ENCODE peak calls at places on chromosome 18, in six cellular contexts. I is H4; L is T follicular helper cell; E is stimulated activated CD4-positive, alpha-beta T cell treated with anti-CD3 and anti-CD28 coated beads, Interleukin-15, amount 100 ng/mL, for 1 hour; P is activated gamma-delta T cell treated with Interleukin-2 at 50 U/mL for 16 hours; A is fibroblast of the aortic adventitia. O is an unnamed sample.

GRCh38 chr18:666177-666576 is 8.7 kb downstream of the TYMS start:
- DNase-seq in I (no peak), L (no peak), E (no peak), P (no peak), A (no peak), O (no peak)

GRCh38 chr18:785242-785641 is 26.8 kb downstream of the YES1 start:
- DNase-seq in I (no peak), L (no peak), E (no peak), P (no peak), A (no peak), O (no peak)

GRCh38 chr18:45168883-45169585 is 446.2 kb upstream of the SLC14A2 start:
- DNase-seq in I (peak), L (no peak), E (no peak), P (no peak), A (peak), O (no peak)

GRCh38 chr18:47606526-47606925 is 323.9 kb downstream of the SMAD2 start:
- DNase-seq in I (no peak), L (no peak), E (no peak), P (no peak), A (no peak), O (no peak)

GRCh38 chr18:72847134-72847533 is 20.7 kb downstream of the NETO1 start:
- DNase-seq in I (no peak), L (no peak), E (no peak), P (no peak), A (no peak), O (no peak)

GRCh38 chr18:3044931-3045698 is 32.2 kb upstream of the LPIN2 start:
- DNase-seq in I (no peak), L (no peak), E (no peak), P (no peak), A (no peak), O (no peak)

GRCh38 chr18:45321520-45321919 is 293.8 kb upstream of the SLC14A2 start:
- DNase-seq in I (no peak), L (no peak), E (no peak), P (no peak), A (no peak), O (no peak)

GRCh38 chr18:68152770-68153169 is 562.1 kb downstream of the TMX3 start:
- DNase-seq in I (no peak), L (no peak), E (no peak), P (no peak), A (no peak), O (no peak)

GRCh38 chr18:10032331-10032979 is 118.6 kb downstream of the VAPA start:
- DNase-seq in I (no peak), L (no peak), E (no peak), P (peak), A (no peak), O (no peak)

GRCh38 chr18:66825347-66825746 is 221.5 kb upstream of the CDH19 start:
- DNase-seq in I (no peak), L (no peak), E (no peak), P (no peak), A (no peak), O (no peak)

GRCh38 chr18:37252854-37253396 is 312.7 kb downstream of the CELF4 start:
- DNase-seq in I (no peak), L (no peak), E (no peak), P (no peak), A (no peak), O (no peak)

GRCh38 chr18:59096098-59096779 is 43.4 kb upstream of the SEC11C start:
- DNase-seq in I (no peak), L (no peak), E (no peak), P (no peak), A (no peak), O (no peak)

GRCh38 chr18:55323051-55323994 is 264.7 kb downstream of the TCF4 start:
- DNase-seq in I (no peak), L (no peak), E (no peak), P (no peak), A (peak), O (no peak)

GRCh38 chr18:62690416-62690815 is 24.9 kb upstream of the PHLPP1 start:
- DNase-seq in I (no peak), L (no peak), E (no peak), P (no peak), A (no peak), O (no peak)

GRCh38 chr18:58567453-58568196 is 61.3 kb downstream of the ALPK2 start:
- DNase-seq in I (peak), L (no peak), E (no peak), P (no peak), A (peak), O (no peak)

GRCh38 chr18:32219431-32219830 is 29.6 kb downstream of the MEP1B start:
- DNase-seq in I (no peak), L (no peak), E (no peak), P (no peak), A (no peak), O (no peak)

GRCh38 chr18:75221902-75222301 is 11.3 kb downstream of the TSHZ1 start:
- DNase-seq in I (no peak), L (no peak), E (no peak), P (no peak), A (no peak), O (no peak)

GRCh38 chr18:25140962-25141308 is 211.0 kb downstream of the ZNF521 start:
- DNase-seq in I (no peak), L (no peak), E (no peak), P (no peak), A (no peak), O (no peak)

GRCh38 chr18:78242796-78243195 is 736.8 kb upstream of the SALL3 start:
- DNase-seq in I (no peak), L (no peak), E (no peak), P (no peak), A (no peak), O (no peak)

GRCh38 chr18:42736074-42736473 is 379.4 kb downstream of the RIT2 start:
- DNase-seq in I (no peak), L (no peak), E (no peak), P (no peak), A (no peak), O (no peak)

GRCh38 chr18:48683661-48684060 is 144.8 kb downstream of the CTIF start:
- DNase-seq in I (no peak), L (no peak), E (no peak), P (no peak), A (no peak), O (no peak)

GRCh38 chr18:48640566-48641270 is 101.9 kb downstream of the CTIF start:
- DNase-seq in I (no peak), L (no peak), E (no peak), P (no peak), A (no peak), O (no peak)

GRCh38 chr18:57768557-57769326 is 34.4 kb downstream of the ATP8B1 start:
- DNase-seq in I (no peak), L (no peak), E (no peak), P (no peak), A (peak), O (no peak)

GRCh38 chr18:50986360-50987087 is 18.7 kb downstream of the ELAC1 start:
- DNase-seq in I (no peak), L (no peak), E (no peak), P (no peak), A (peak), O (no peak)

GRCh38 chr18:12035481-12035880 is 54.2 kb downstream of the IMPA2 start:
- DNase-seq in I (no peak), L (no peak), E (no peak), P (no peak), A (no peak), O (no peak)

GRCh38 chr18:25029802-25030201 is 322.2 kb downstream of the ZNF521 start:
- DNase-seq in I (no peak), L (no peak), E (no peak), P (no peak), A (no peak), O (no peak)

GRCh38 chr18:52227536-52227935 is 112.5 kb upstream of the DCC start:
- DNase-seq in I (no peak), L (no peak), E (no peak), P (no peak), A (no peak), O (no peak)

GRCh38 chr18:7619676-7620075 is 52.6 kb downstream of the PTPRM start:
- DNase-seq in I (peak), L (no peak), E (no peak), P (no peak), A (peak), O (no peak)

O was measured in T-helper 9 cell.